ENCODE peak calls at places on chromosomes 13 and 19, in six cellular contexts. N is astrocyte of the spinal cord, L is EL, I is body of pancreas, J is GM13976, Y is Peyer's patch. A is an unnamed sample.

GRCh38 chr19:6723108-6723618 is 2.7 kb upstream of the C3 start:
- DNase-seq in J (no peak), Y (no peak), N (no peak), L (no peak), I (peak), A (peak)

GRCh38 chr19:37907735-37908066 is 693 bp downstream of the SIPA1L3 start:
- DNase-seq in I (no peak), Y (no peak), L (no peak), N (no peak), J (no peak), A (no peak)

GRCh38 chr13:51999525-51999924 is 11.7 kb downstream of the ATP7B start:
- DNase-seq in N (no peak), I (peak), J (no peak), Y (no peak), L (no peak), A (peak)

GRCh38 chr13:21014139-21014665 is 47.2 kb downstream of the LATS2 start:
- DNase-seq in I (no peak), N (no peak), L (no peak), Y (no peak), J (no peak), A (no peak)

GRCh38 chr13:113934576-113934975 is 39.3 kb downstream of the C13orf46 start:
- DNase-seq in N (no peak), I (no peak), Y (peak), J (no peak), L (no peak), A (no peak)

GRCh38 chr13:33745370-33746324 is 72.3 kb upstream of the RFC3 start:
- DNase-seq in J (no peak), L (no peak), Y (no peak), N (no peak), I (peak), A (peak)

GRCh38 chr19:6047256-6047655 is 63.0 kb downstream of the RFX2 start:
- DNase-seq in L (no peak), N (no peak), I (no peak), Y (no peak), J (no peak), A (no peak)

GRCh38 chr19:10686661-10687517 is 14.3 kb upstream of the QTRT1 start:
- DNase-seq in N (peak), I (no peak), J (no peak), L (no peak), Y (no peak), A (no peak)

GRCh38 chr13:77218274-77218673 is 108.6 kb downstream of the MYCBP2 start:
- DNase-seq in N (no peak), Y (no peak), I (no peak), J (no peak), L (no peak), A (no peak)

GRCh38 chr13:97878421-97879375 is 74.8 kb upstream of the IPO5 start:
- DNase-seq in L (no peak), Y (no peak), J (no peak), I (no peak), N (peak), A (peak)

GRCh38 chr13:111184685-111185401 is 69.7 kb downstream of the ARHGEF7 start:
- DNase-seq in N (no peak), J (peak), I (no peak), L (no peak), Y (no peak), A (no peak)

GRCh38 chr19:46654621-46655152 is 6.3 kb downstream of the DACT3 start:
- DNase-seq in N (no peak), Y (no peak), J (no peak), I (no peak), L (no peak), A (no peak)

GRCh38 chr19:281992-282391 is 9.2 kb downstream of the PLPP2 start:
- DNase-seq in J (peak), I (no peak), N (no peak), Y (no peak), L (no peak), A (no peak)

GRCh38 chr19:41991025-41991424 is 3.0 kb downstream of the ATP1A3 start:
- DNase-seq in L (no peak), I (no peak), J (no peak), N (no peak), Y (no peak), A (no peak)

GRCh38 chr19:7789447-7789846 is 26.4 kb downstream of the CLEC4M start:
- DNase-seq in L (no peak), Y (no peak), J (peak), I (no peak), N (no peak), A (no peak)